ENCODE peak calls at places on chromosomes 4 and X, in six cellular contexts. One of them, this sample, is unnamed. For H3K36me3 and H3K4me1, the result is how much of the 10 kb centered on the place peaks cover.

GRCh38 chr4:140856692-140857091 is 100.5 kb upstream of the TBC1D9 start:
- DNase-seq in psoas muscle: peak
- DNase-seq in fibroblast of lung: peak
- DNase-seq in left ventricle myocardium inferior: no peak
- DNase-seq in tibial nerve: no peak
- DNase-seq in esophagus squamous epithelium: no peak
- DNase-seq in this sample: no peak

GRCh38 chr4:69984030-69984443 is 11.7 kb upstream of the STATH start:
- DNase-seq in psoas muscle: no peak
- DNase-seq in fibroblast of lung: peak
- DNase-seq in left ventricle myocardium inferior: no peak
- DNase-seq in tibial nerve: no peak
- DNase-seq in esophagus squamous epithelium: no peak
- DNase-seq in this sample: no peak

GRCh38 chrX:41895826-41896225 is 27.5 kb downstream of the CASK start:
- DNase-seq in psoas muscle: no peak
- DNase-seq in fibroblast of lung: peak
- DNase-seq in left ventricle myocardium inferior: no peak
- DNase-seq in tibial nerve: no peak
- DNase-seq in esophagus squamous epithelium: no peak
- DNase-seq in this sample: no peak

GRCh38 chr4:95417531-95417930 is 131.2 kb downstream of the UNC5C start:
- DNase-seq in psoas muscle: no peak
- DNase-seq in fibroblast of lung: no peak
- DNase-seq in left ventricle myocardium inferior: no peak
- DNase-seq in tibial nerve: no peak
- DNase-seq in esophagus squamous epithelium: no peak
- DNase-seq in this sample: no peak

GRCh38 chrX:65634732-65635131 is 32.7 kb upstream of the MSN start:
- DNase-seq in psoas muscle: no peak
- DNase-seq in fibroblast of lung: no peak
- DNase-seq in left ventricle myocardium inferior: no peak
- DNase-seq in tibial nerve: no peak
- DNase-seq in esophagus squamous epithelium: no peak
- DNase-seq in this sample: no peak

GRCh38 chr4:95190751-95191436 is 357.9 kb downstream of the UNC5C start:
- DNase-seq in psoas muscle: no peak
- DNase-seq in fibroblast of lung: no peak
- DNase-seq in left ventricle myocardium inferior: no peak
- DNase-seq in tibial nerve: no peak
- DNase-seq in esophagus squamous epithelium: no peak
- DNase-seq in this sample: no peak

GRCh38 chr4:75892508-75892907 is 9.7 kb downstream of the PPEF2 start:
- DNase-seq in psoas muscle: no peak
- DNase-seq in fibroblast of lung: no peak
- DNase-seq in left ventricle myocardium inferior: no peak
- DNase-seq in tibial nerve: no peak
- DNase-seq in esophagus squamous epithelium: no peak
- DNase-seq in this sample: no peak

GRCh38 chr4:98614655-98615054 is 43.8 kb downstream of the TSPAN5 start:
- DNase-seq in psoas muscle: no peak
- DNase-seq in fibroblast of lung: no peak
- DNase-seq in left ventricle myocardium inferior: no peak
- DNase-seq in tibial nerve: no peak
- DNase-seq in esophagus squamous epithelium: no peak
- DNase-seq in this sample: no peak

GRCh38 chrX:98795636-98796035 is 1614.4 kb downstream of the PCDH19 start:
- DNase-seq in psoas muscle: no peak
- DNase-seq in fibroblast of lung: peak
- DNase-seq in left ventricle myocardium inferior: no peak
- DNase-seq in tibial nerve: no peak
- DNase-seq in esophagus squamous epithelium: no peak
- DNase-seq in this sample: no peak

GRCh38 chr4:76984127-76984526 is 34.6 kb downstream of the SEPTIN11 start:
- DNase-seq in psoas muscle: no peak
- DNase-seq in fibroblast of lung: peak
- DNase-seq in left ventricle myocardium inferior: no peak
- DNase-seq in tibial nerve: no peak
- DNase-seq in esophagus squamous epithelium: no peak
- DNase-seq in this sample: no peak
- TF ChIP-seq CTCF in psoas muscle: peak
- TF ChIP-seq CTCF in fibroblast of lung: peak
- TF ChIP-seq CTCF in left ventricle myocardium inferior: peak
- TF ChIP-seq CTCF in tibial nerve: peak
- TF ChIP-seq CTCF in esophagus squamous epithelium: no peak
- TF ChIP-seq CTCF in this sample: peak

DNA sequence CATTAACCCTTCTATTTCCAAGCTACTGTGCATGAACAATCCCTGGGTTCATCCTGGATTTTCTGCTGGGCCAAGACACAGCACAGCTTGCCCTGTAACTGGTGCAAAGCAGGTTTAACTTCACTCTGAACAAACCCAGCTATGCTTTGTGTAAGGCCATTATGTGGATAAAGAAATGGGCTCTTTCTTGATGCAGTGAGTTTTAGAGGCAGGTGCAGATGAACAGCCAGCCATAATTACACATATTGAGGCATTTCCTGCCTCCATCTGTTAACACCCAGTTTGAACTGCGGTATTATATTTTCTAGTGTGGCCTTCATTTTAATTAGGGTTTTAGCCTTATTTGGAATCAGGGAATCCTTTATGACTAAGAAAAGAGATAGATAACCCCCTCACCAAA is 68.7 kb upstream of the ARX start:
- DNase-seq in psoas muscle: no peak
- DNase-seq in fibroblast of lung: no peak
- DNase-seq in left ventricle myocardium inferior: no peak
- DNase-seq in tibial nerve: no peak
- DNase-seq in esophagus squamous epithelium: no peak
- DNase-seq in this sample: no peak
- H3K36me3 ChIP-seq in psoas muscle: under half
- H3K36me3 ChIP-seq in fibroblast of lung: under half
- H3K36me3 ChIP-seq in left ventricle myocardium inferior: under half
- H3K36me3 ChIP-seq in tibial nerve: under half
- H3K36me3 ChIP-seq in esophagus squamous epithelium: under half
- H3K36me3 ChIP-seq in this sample: under half

GRCh38 chr4:40446785-40447184 is 111.7 kb downstream of the CHRNA9 start:
- DNase-seq in psoas muscle: no peak
- DNase-seq in fibroblast of lung: no peak
- DNase-seq in left ventricle myocardium inferior: no peak
- DNase-seq in tibial nerve: no peak
- DNase-seq in esophagus squamous epithelium: no peak
- DNase-seq in this sample: no peak
- H3K4me1 ChIP-seq in psoas muscle: under half
- H3K4me1 ChIP-seq in fibroblast of lung: under half
- H3K4me1 ChIP-seq in left ventricle myocardium inferior: under half
- H3K4me1 ChIP-seq in tibial nerve: under half
- H3K4me1 ChIP-seq in esophagus squamous epithelium: under half
- H3K4me1 ChIP-seq in this sample: under half

DNA sequence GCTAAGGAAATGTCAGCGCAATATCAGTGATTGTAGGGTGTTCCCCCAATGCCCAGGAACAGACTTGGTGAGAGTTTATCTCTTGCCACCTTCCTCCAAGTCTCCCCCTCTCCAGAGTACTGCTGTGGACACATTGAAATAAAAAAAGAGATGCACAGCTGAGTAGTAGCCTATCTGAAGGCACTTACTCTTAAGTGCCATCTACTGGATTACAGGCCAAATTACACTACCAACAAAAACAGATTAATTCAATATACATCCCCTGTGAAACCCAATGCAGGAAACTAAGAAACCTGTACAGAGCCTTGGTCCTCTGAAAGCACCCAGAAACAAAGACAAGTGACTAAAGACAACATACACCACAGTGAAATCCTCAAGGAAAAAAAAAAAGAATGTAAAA is 460.3 kb downstream of the ZIC3 start:
- DNase-seq in psoas muscle: no peak
- DNase-seq in fibroblast of lung: peak
- DNase-seq in left ventricle myocardium inferior: no peak
- DNase-seq in tibial nerve: no peak
- DNase-seq in esophagus squamous epithelium: no peak
- DNase-seq in this sample: no peak
- TF ChIP-seq CTCF in psoas muscle: peak
- TF ChIP-seq CTCF in fibroblast of lung: no peak
- TF ChIP-seq CTCF in left ventricle myocardium inferior: peak
- TF ChIP-seq CTCF in tibial nerve: no peak
- TF ChIP-seq CTCF in esophagus squamous epithelium: no peak
- TF ChIP-seq CTCF in this sample: peak

GRCh38 chrX:68694429-68695205 is 47.2 kb downstream of the STARD8 start:
- DNase-seq in psoas muscle: no peak
- DNase-seq in fibroblast of lung: no peak
- DNase-seq in left ventricle myocardium inferior: no peak
- DNase-seq in tibial nerve: no peak
- DNase-seq in esophagus squamous epithelium: no peak
- DNase-seq in this sample: no peak

GRCh38 chrX:68692651-68693050 is 45.2 kb downstream of the STARD8 start:
- DNase-seq in psoas muscle: no peak
- DNase-seq in fibroblast of lung: no peak
- DNase-seq in left ventricle myocardium inferior: no peak
- DNase-seq in tibial nerve: no peak
- DNase-seq in esophagus squamous epithelium: no peak
- DNase-seq in this sample: no peak

GRCh38 chrX:68691921-68692320 is 44.5 kb downstream of the STARD8 start:
- DNase-seq in psoas muscle: no peak
- DNase-seq in fibroblast of lung: no peak
- DNase-seq in left ventricle myocardium inferior: no peak
- DNase-seq in tibial nerve: no peak
- DNase-seq in esophagus squamous epithelium: no peak
- DNase-seq in this sample: no peak

GRCh38 chrX:68693481-68694410 is 46.3 kb downstream of the STARD8 start:
- DNase-seq in psoas muscle: peak
- DNase-seq in fibroblast of lung: peak
- DNase-seq in left ventricle myocardium inferior: peak
- DNase-seq in tibial nerve: peak
- DNase-seq in esophagus squamous epithelium: no peak
- DNase-seq in this sample: peak

GRCh38 chrX:68691102-68691501 is 43.6 kb downstream of the STARD8 start:
- DNase-seq in psoas muscle: no peak
- DNase-seq in fibroblast of lung: no peak
- DNase-seq in left ventricle myocardium inferior: no peak
- DNase-seq in tibial nerve: no peak
- DNase-seq in esophagus squamous epithelium: no peak
- DNase-seq in this sample: no peak
- H3K36me3 ChIP-seq in psoas muscle: under half
- H3K36me3 ChIP-seq in fibroblast of lung: under half
- H3K36me3 ChIP-seq in left ventricle myocardium inferior: under half
- H3K36me3 ChIP-seq in tibial nerve: under half
- H3K36me3 ChIP-seq in esophagus squamous epithelium: under half
- H3K36me3 ChIP-seq in this sample: under half

GRCh38 chr4:56976283-56976877 is 1.0 kb downstream of the NOA1 start:
- DNase-seq in psoas muscle: peak
- DNase-seq in fibroblast of lung: no peak
- DNase-seq in left ventricle myocardium inferior: no peak
- DNase-seq in tibial nerve: no peak
- DNase-seq in esophagus squamous epithelium: no peak
- DNase-seq in this sample: no peak

GRCh38 chr4:56979674-56980073 is 978 bp downstream of the POLR2B start:
- DNase-seq in psoas muscle: no peak
- DNase-seq in fibroblast of lung: no peak
- DNase-seq in left ventricle myocardium inferior: no peak
- DNase-seq in tibial nerve: no peak
- DNase-seq in esophagus squamous epithelium: no peak
- DNase-seq in this sample: no peak

GRCh38 chr4:56977321-56978012 is at the start of gene NOA1:
- DNase-seq in psoas muscle: peak
- DNase-seq in fibroblast of lung: peak
- DNase-seq in left ventricle myocardium inferior: peak
- DNase-seq in tibial nerve: peak
- DNase-seq in esophagus squamous epithelium: peak
- DNase-seq in this sample: peak

GRCh38 chr4:56978750-56979303 is at the start of gene POLR2B:
- DNase-seq in psoas muscle: peak
- DNase-seq in fibroblast of lung: peak
- DNase-seq in left ventricle myocardium inferior: peak
- DNase-seq in tibial nerve: peak
- DNase-seq in esophagus squamous epithelium: peak
- DNase-seq in this sample: peak

DNA sequence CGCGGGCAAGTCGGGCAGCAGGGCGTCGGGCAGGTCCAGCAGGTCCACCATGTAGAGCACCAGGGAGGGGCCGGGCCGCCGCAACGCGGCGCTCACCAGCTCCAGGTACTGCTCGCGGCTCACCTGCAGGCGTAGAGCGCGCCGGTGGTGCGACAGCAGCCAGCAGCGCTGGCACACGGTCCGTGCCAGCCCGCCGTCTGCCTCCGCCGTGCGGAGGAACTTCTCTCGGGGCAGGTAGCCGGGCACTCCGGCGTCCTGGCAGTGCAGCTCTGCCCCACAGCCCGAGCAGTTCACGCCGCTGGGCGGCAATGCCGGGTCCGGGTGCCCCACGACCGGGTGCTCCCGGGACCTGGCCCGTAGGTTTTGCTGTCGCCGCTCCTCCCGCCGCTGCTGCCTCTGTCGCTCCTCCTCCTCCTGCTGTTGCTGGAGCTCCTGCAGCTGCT is 507 bp downstream of the NOA1 start:
- DNase-seq in psoas muscle: no peak
- DNase-seq in fibroblast of lung: no peak
- DNase-seq in left ventricle myocardium inferior: peak
- DNase-seq in tibial nerve: no peak
- DNase-seq in esophagus squamous epithelium: no peak
- DNase-seq in this sample: no peak
- H3K4me1 ChIP-seq in psoas muscle: under half
- H3K4me1 ChIP-seq in fibroblast of lung: under half
- H3K4me1 ChIP-seq in left ventricle myocardium inferior: half or more
- H3K4me1 ChIP-seq in tibial nerve: under half
- H3K4me1 ChIP-seq in esophagus squamous epithelium: under half
- H3K4me1 ChIP-seq in this sample: under half